ENCODE peak calls at places on chromosomes 12 and 14, in ten cellular contexts. Z, Q, T, H, N, S, C, U, O and G are unnamed samples.

GRCh38 chr12:109608796-109609195 is 35.2 kb downstream of the MVK start:
- DNase-seq in Z (no peak), Q (no peak), T (no peak), H (no peak), N (no peak), S (no peak), C (no peak), U (no peak), O (no peak), G (no peak)

GRCh38 chr14:96926006-96926405 is 128.8 kb downstream of the VRK1 start:
- DNase-seq in Z (no peak), Q (no peak), T (no peak), H (no peak), N (no peak), S (no peak), C (no peak), U (no peak), O (no peak), G (no peak)

GRCh38 chr12:62834971-62835547 is 99.9 kb downstream of the PPM1H start:
- DNase-seq in Z (no peak), Q (peak), T (no peak), H (peak), N (no peak), S (no peak), C (no peak), U (no peak), O (no peak), G (peak)

GRCh38 chr12:67732857-67733256 is 84.3 kb downstream of the DYRK2 start:
- DNase-seq in Z (no peak), Q (no peak), T (no peak), H (no peak), N (no peak), S (no peak), C (no peak), U (no peak), O (no peak), G (no peak)

GRCh38 chr14:73777420-73777819 is 63.2 kb upstream of the PNMA1 start:
- DNase-seq in Z (no peak), Q (no peak), T (no peak), H (no peak), N (no peak), S (no peak), C (no peak), U (no peak), O (no peak), G (no peak)

GRCh38 chr12:32106153-32106516 is 512 bp upstream of the BICD1 start:
- DNase-seq in Z (no peak), Q (no peak), T (peak), H (no peak), N (no peak), S (no peak), C (no peak), U (no peak), O (no peak), G (no peak)

GRCh38 chr12:118188690-118189371 is 52.9 kb downstream of the PEBP1 start:
- DNase-seq in Z (no peak), Q (peak), T (peak), H (peak), N (no peak), S (no peak), C (peak), U (no peak), O (no peak), G (peak)

GRCh38 chr14:105294142-105294597 is 6.6 kb downstream of the BRF1 start:
- DNase-seq in Z (peak), Q (peak), T (peak), H (peak), N (no peak), S (peak), C (peak), U (peak), O (no peak), G (no peak)

GRCh38 chr14:71532349-71532748 is 399.9 kb upstream of the RGS6 start:
- DNase-seq in Z (no peak), Q (no peak), T (no peak), H (peak), N (no peak), S (no peak), C (peak), U (no peak), O (no peak), G (peak)